ENCODE peak calls at places on chromosome 2, in nine cellular contexts. W is activated CD8-positive, alpha-beta memory T cell treated with anti-CD3 and anti-CD28 coated beads, Interleukin-2, amount 50 U/mL, for 48 hours; Z is activated naive CD8-positive, alpha-beta T cell treated with anti-CD3 and anti-CD28 coated beads, Interleukin-2, amount 50 U/mL, for 24 hours; K is Ammon's horn; C is right cardiac atrium; S is GM13977; Y is BJ; J is heart left ventricle; G is cardiac muscle cell. D is an unnamed sample.

GRCh38 chr2:171824086-171824485 is 70.0 kb downstream of the SLC25A12 start:
- DNase-seq in Z (no peak), G (no peak), C (no peak), Y (no peak), J (no peak), S (no peak), W (no peak), K (no peak), D (no peak)

GRCh38 chr2:204299766-204300165 is 245.5 kb upstream of the PARD3B start:
- DNase-seq in W (no peak), Z (no peak), K (no peak), J (no peak), Y (no peak), G (no peak), C (no peak), S (no peak), D (no peak)

GRCh38 chr2:19371996-19372582 is 13.7 kb upstream of the OSR1 start:
- DNase-seq in Z (no peak), W (no peak), S (no peak), G (no peak), J (no peak), Y (no peak), K (no peak), C (no peak), D (no peak)

GRCh38 chr2:168330624-168331423 is 83.4 kb upstream of the STK39 start:
- DNase-seq in S (no peak), Y (no peak), G (no peak), K (no peak), J (no peak), Z (no peak), W (no peak), C (no peak), D (no peak)

GRCh38 chr2:161085041-161085598 is 75.1 kb upstream of the TANK start:
- DNase-seq in G (no peak), K (no peak), S (no peak), J (no peak), C (no peak), W (no peak), Z (no peak), Y (no peak), D (no peak)

GRCh38 chr2:105796131-105796638 is 51.5 kb downstream of the NCK2 start:
- DNase-seq in C (no peak), J (no peak), S (no peak), W (peak; percentile 71), G (no peak), Y (no peak), K (no peak), Z (no peak), D (peak; percentile 57)

GRCh38 chr2:39735648-39736047 is 43.4 kb downstream of the THUMPD2 start:
- DNase-seq in K (no peak), J (no peak), C (no peak), W (no peak), Z (no peak), Y (no peak), S (no peak), G (no peak), D (no peak)

GRCh38 chr2:231015462-231015861 is 19.5 kb downstream of the SPATA3 start:
- DNase-seq in G (no peak), W (no peak), K (peak; percentile 80), Y (no peak), J (no peak), C (no peak), S (no peak), Z (no peak), D (no peak)

GRCh38 chr2:31359229-31359628 is 55.3 kb downstream of the XDH start:
- DNase-seq in W (no peak), K (no peak), S (no peak), C (no peak), Z (no peak), G (no peak), Y (no peak), J (no peak), D (no peak)

GRCh38 chr2:14661163-14661562 is 28.6 kb downstream of the LRATD1 start:
- DNase-seq in K (no peak), C (no peak), W (no peak), Y (no peak), S (no peak), Z (no peak), G (no peak), J (no peak), D (no peak)

D was measured in CD4-positive, alpha-beta memory T cell.